ENCODE peak calls at places on chromosome 14, in six cellular contexts. J, G, C, I, L and Q are unnamed samples.

GRCh38 chr14:70259420-70259819 is 70.7 kb upstream of the SLC8A3 start:
- DNase-seq in J (no peak), G (no peak), C (no peak), I (no peak), L (no peak), Q (no peak)

GRCh38 chr14:54172562-54172961 is 215.9 kb upstream of the BMP4 start:
- DNase-seq in J (no peak), G (no peak), C (no peak), I (no peak), L (no peak), Q (no peak)

GRCh38 chr14:81400202-81400678 is at the start of gene STON2:
- DNase-seq in J (no peak), G (peak), C (no peak), I (peak), L (peak), Q (no peak)

GRCh38 chr14:53032161-53032803 is 81.4 kb upstream of the FERMT2 start:
- DNase-seq in J (no peak), G (no peak), C (peak), I (no peak), L (no peak), Q (no peak)

GRCh38 chr14:55354500-55354899 is 57.1 kb downstream of the ATG14 start:
- DNase-seq in J (no peak), G (peak), C (peak), I (peak), L (peak), Q (no peak)

GRCh38 chr14:103067231-103067954 is 10.0 kb upstream of the CDC42BPB start:
- DNase-seq in J (no peak), G (no peak), C (no peak), I (no peak), L (no peak), Q (peak)

GRCh38 chr14:68167019-68167716 is 347.6 kb downstream of the RAD51B start:
- DNase-seq in J (no peak), G (no peak), C (no peak), I (no peak), L (no peak), Q (no peak)

GRCh38 chr14:67413806-67414769 is 2.1 kb upstream of the PLEK2 start:
- DNase-seq in J (no peak), G (no peak), C (no peak), I (no peak), L (no peak), Q (no peak)

GRCh38 chr14:100882991-100883788 is 20.3 kb downstream of the RTL1 start:
- DNase-seq in J (no peak), G (no peak), C (no peak), I (no peak), L (no peak), Q (no peak)

GRCh38 chr14:34750670-34751069 is 36.3 kb upstream of the CFL2 start:
- DNase-seq in J (no peak), G (no peak), C (no peak), I (no peak), L (no peak), Q (no peak)